ENCODE peak calls at places on chromosomes 4 and X, in five cellular contexts. J is right atrium auricular region; K is activated T-helper 1 cell treated with anti-CD3 and anti-CD28 coated beads, Interleukin-12 subunit alpha, Interleukin-12 subunit beta, Interleukin-2, Interleukin-4 antibody, amounts not matched to agents 30 ng/mL and 10 ng/mL and 1 ng/mL, durations not matched to agents 14 hours and 24 hours and 36 hours; F is GM19239; O is lower leg skin. X is an unnamed sample.

GRCh38 chrX:5708209-5708608 is 520.5 kb downstream of the NLGN4X start:
- DNase-seq in J (no peak), K (no peak), F (no peak), O (no peak), X (no peak)

GRCh38 chrX:154600962-154601374 is 16.0 kb downstream of the CTAG1A start:
- DNase-seq in J (no peak), K (no peak), F (no peak), O (no peak), X (no peak)

GRCh38 chr4:173167793-173168395 is 717 bp upstream of the GALNT7 start:
- DNase-seq in J (no peak), K (no peak), F (peak; percentile 26), O (no peak), X (no peak)

GRCh38 chr4:78953231-78953630 is 14.0 kb upstream of the PAQR3 start:
- DNase-seq in J (no peak), K (no peak), F (no peak), O (no peak), X (no peak)

GRCh38 chr4:43651991-43652390 is 759.5 kb downstream of the GRXCR1 start:
- DNase-seq in J (no peak), K (no peak), F (no peak), O (no peak), X (no peak)

GRCh38 chr4:147530723-147531122 is 49.8 kb downstream of the EDNRA start:
- DNase-seq in J (no peak), K (no peak), F (no peak), O (no peak), X (no peak)

GRCh38 chr4:122898370-122899150 is 23.8 kb downstream of the NUDT6 start:
- DNase-seq in J (no peak), K (no peak), F (no peak), O (no peak), X (no peak)

GRCh38 chr4:7653510-7654414 is 219.0 kb upstream of the PSAPL1 start:
- DNase-seq in J (no peak), K (no peak), F (no peak), O (no peak), X (no peak)

GRCh38 chr4:119550857-119551532 is 77.6 kb downstream of the PDE5A start:
- DNase-seq in J (no peak), K (no peak), F (no peak), O (no peak), X (no peak)

GRCh38 chr4:42906906-42907774 is 14.6 kb downstream of the GRXCR1 start:
- DNase-seq in J (no peak), K (no peak), F (no peak), O (no peak), X (no peak)

GRCh38 chr4:79150820-79151416 is 174.9 kb downstream of the NAA11 start:
- DNase-seq in J (no peak), K (no peak), F (no peak), O (no peak), X (no peak)

GRCh38 chrX:108437789-108438623 is at the start of gene COL4A6:
- DNase-seq in J (no peak), K (no peak), F (no peak), O (peak; percentile 13), X (no peak)

GRCh38 chrX:139889760-139890159 is 43.1 kb downstream of the ATP11C start:
- DNase-seq in J (no peak), K (no peak), F (no peak), O (no peak), X (no peak)

GRCh38 chr4:6196324-6196723 is 4.0 kb downstream of the JAKMIP1 start:
- DNase-seq in J (no peak), K (no peak), F (no peak), O (no peak), X (no peak)

GRCh38 chr4:14726441-14727405 is 275.6 kb upstream of the CPEB2 start:
- DNase-seq in J (no peak), K (no peak), F (no peak), O (peak; percentile 29), X (no peak)

GRCh38 chrX:151702021-151702714 is 6.9 kb downstream of the PRRG3 start:
- DNase-seq in J (no peak), K (no peak), F (no peak), O (no peak), X (no peak)

GRCh38 chr4:141306331-141306730 is 85.6 kb downstream of the ZNF330 start:
- DNase-seq in J (no peak), K (no peak), F (no peak), O (no peak), X (no peak)

GRCh38 chrX:9515464-9515863 is 50.6 kb downstream of the TBL1X start:
- DNase-seq in J (no peak), K (no peak), F (no peak), O (no peak), X (no peak)

GRCh38 chrX:47807548-47807947 is 29.2 kb upstream of the ZNF81 start:
- DNase-seq in J (no peak), K (no peak), F (no peak), O (no peak), X (no peak)

GRCh38 chr4:1329408-1330371 is 17.3 kb upstream of the UVSSA start:
- DNase-seq in J (no peak), K (no peak), F (no peak), O (no peak), X (no peak)

GRCh38 chrX:102516314-102516936 is at the start of gene TMSB15A:
- DNase-seq in J (peak; percentile 62), K (peak; percentile 8), F (peak; percentile 9), O (peak; percentile 34), X (peak; percentile 34)

GRCh38 chr4:175998782-175999181 is 66.9 kb upstream of the WDR17 start:
- DNase-seq in J (no peak), K (no peak), F (no peak), O (no peak), X (no peak)

GRCh38 chrX:87525771-87526229 is 8.2 kb downstream of the KLHL4 start:
- DNase-seq in J (no peak), K (no peak), F (no peak), O (no peak), X (no peak)

GRCh38 chr4:20430555-20430954 is 178.8 kb downstream of the SLIT2 start:
- DNase-seq in J (no peak), K (no peak), F (no peak), O (no peak), X (no peak)

GRCh38 chrX:154441984-154442707 is 1.8 kb upstream of the FAM50A start:
- DNase-seq in J (no peak), K (no peak), F (no peak), O (no peak), X (no peak)

GRCh38 chrX:131827935-131828334 is 195.2 kb upstream of the STK26 start:
- DNase-seq in J (no peak), K (peak; percentile 46), F (no peak), O (no peak), X (peak; percentile 42)

GRCh38 chr4:165461176-165461835 is 82.5 kb downstream of the CPE start:
- DNase-seq in J (peak; percentile 61), K (no peak), F (no peak), O (no peak), X (no peak)

GRCh38 chrX:39859991-39860861 is 237.5 kb downstream of the BCOR start:
- DNase-seq in J (peak; percentile 61), K (peak; percentile 79), F (no peak), O (no peak), X (peak; percentile 91)

GRCh38 chrX:110418220-110418856 is 59.7 kb downstream of the RTL9 start:
- DNase-seq in J (no peak), K (no peak), F (no peak), O (no peak), X (no peak)

GRCh38 chrX:130082244-130083106 is 27.8 kb downstream of the ELF4 start:
- DNase-seq in J (peak; percentile 64), K (peak; percentile 75), F (peak; percentile 21), O (peak; percentile 43), X (peak; percentile 76)